ENCODE peak calls at places on chromosomes 5 and 9, in four cellular contexts. One of them, this sample, is unnamed.

GRCh38 chr5:76426391-76426802 is 23.3 kb downstream of the IQGAP2 start:
- DNase-seq in dorsolateral prefrontal cortex: no peak
- DNase-seq in CD8-positive, alpha-beta memory T cell: no peak
- DNase-seq in endodermal cell: peak; percentile 61
- DNase-seq in this sample: no peak

GRCh38 chr5:62354028-62354874 is 48.2 kb downstream of the KIF2A start:
- DNase-seq in dorsolateral prefrontal cortex: no peak
- DNase-seq in CD8-positive, alpha-beta memory T cell: no peak
- DNase-seq in endodermal cell: no peak
- DNase-seq in this sample: no peak

GRCh38 chr5:168075387-168075786 is 216.1 kb upstream of the WWC1 start:
- DNase-seq in dorsolateral prefrontal cortex: no peak
- DNase-seq in CD8-positive, alpha-beta memory T cell: no peak
- DNase-seq in endodermal cell: no peak
- DNase-seq in this sample: no peak

GRCh38 chr9:35686222-35687203 is 3.2 kb downstream of the TPM2 start:
- DNase-seq in dorsolateral prefrontal cortex: no peak
- DNase-seq in CD8-positive, alpha-beta memory T cell: no peak
- DNase-seq in endodermal cell: no peak
- DNase-seq in this sample: no peak

GRCh38 chr9:129166962-129167557 is 11.0 kb downstream of the IER5L start:
- DNase-seq in dorsolateral prefrontal cortex: no peak
- DNase-seq in CD8-positive, alpha-beta memory T cell: no peak
- DNase-seq in endodermal cell: peak; percentile 86
- DNase-seq in this sample: no peak

GRCh38 chr5:40106847-40107246 is 572.9 kb upstream of the PTGER4 start:
- DNase-seq in dorsolateral prefrontal cortex: no peak
- DNase-seq in CD8-positive, alpha-beta memory T cell: no peak
- DNase-seq in endodermal cell: no peak
- DNase-seq in this sample: no peak

GRCh38 chr5:119037496-119038215 is 33.2 kb upstream of the DMXL1 start:
- DNase-seq in dorsolateral prefrontal cortex: no peak
- DNase-seq in CD8-positive, alpha-beta memory T cell: no peak
- DNase-seq in endodermal cell: no peak
- DNase-seq in this sample: no peak

GRCh38 chr9:81389569-81389993 is 299.8 kb downstream of the TLE1 start:
- DNase-seq in dorsolateral prefrontal cortex: no peak
- DNase-seq in CD8-positive, alpha-beta memory T cell: no peak
- DNase-seq in endodermal cell: no peak
- DNase-seq in this sample: no peak

GRCh38 chr5:76585783-76586217 is 37.4 kb downstream of the F2RL2 start:
- DNase-seq in dorsolateral prefrontal cortex: no peak
- DNase-seq in CD8-positive, alpha-beta memory T cell: no peak
- DNase-seq in endodermal cell: no peak
- DNase-seq in this sample: no peak

GRCh38 chr5:155024015-155024414 is 10.5 kb downstream of the KIF4B start:
- DNase-seq in dorsolateral prefrontal cortex: no peak
- DNase-seq in CD8-positive, alpha-beta memory T cell: no peak
- DNase-seq in endodermal cell: peak; percentile 69
- DNase-seq in this sample: no peak

GRCh38 chr5:78908173-78908901 is 76.8 kb downstream of the ARSB start:
- DNase-seq in dorsolateral prefrontal cortex: peak; percentile 57
- DNase-seq in CD8-positive, alpha-beta memory T cell: no peak
- DNase-seq in endodermal cell: peak; percentile 92
- DNase-seq in this sample: no peak

GRCh38 chr9:135805422-135806022 is 101.8 kb downstream of the CAMSAP1 start:
- DNase-seq in dorsolateral prefrontal cortex: no peak
- DNase-seq in CD8-positive, alpha-beta memory T cell: no peak
- DNase-seq in endodermal cell: no peak
- DNase-seq in this sample: no peak

GRCh38 chr5:154826-155225 is 36.5 kb upstream of the LRRC14B start:
- DNase-seq in dorsolateral prefrontal cortex: no peak
- DNase-seq in CD8-positive, alpha-beta memory T cell: no peak
- DNase-seq in endodermal cell: no peak
- DNase-seq in this sample: no peak

GRCh38 chr5:34731435-34732232 is 75.5 kb downstream of the RAI14 start:
- DNase-seq in dorsolateral prefrontal cortex: no peak
- DNase-seq in CD8-positive, alpha-beta memory T cell: no peak
- DNase-seq in endodermal cell: peak; percentile 58
- DNase-seq in this sample: no peak

GRCh38 chr5:175566697-175567096 is 88.3 kb downstream of the SFXN1 start:
- DNase-seq in dorsolateral prefrontal cortex: no peak
- DNase-seq in CD8-positive, alpha-beta memory T cell: no peak
- DNase-seq in endodermal cell: no peak
- DNase-seq in this sample: no peak

GRCh38 chr5:127492854-127493738 is 24.3 kb upstream of the PRRC1 start:
- DNase-seq in dorsolateral prefrontal cortex: no peak
- DNase-seq in CD8-positive, alpha-beta memory T cell: no peak
- DNase-seq in endodermal cell: no peak
- DNase-seq in this sample: no peak

GRCh38 chr5:4630031-4630430 is 510.1 kb upstream of the ADAMTS16 start:
- DNase-seq in dorsolateral prefrontal cortex: no peak
- DNase-seq in CD8-positive, alpha-beta memory T cell: no peak
- DNase-seq in endodermal cell: no peak
- DNase-seq in this sample: no peak

GRCh38 chr5:179393078-179393477 is 47.8 kb upstream of the ADAMTS2 start:
- DNase-seq in dorsolateral prefrontal cortex: no peak
- DNase-seq in CD8-positive, alpha-beta memory T cell: no peak
- DNase-seq in endodermal cell: no peak
- DNase-seq in this sample: no peak

GRCh38 chr9:19074836-19075235 is 25.6 kb downstream of the RRAGA start:
- DNase-seq in dorsolateral prefrontal cortex: no peak
- DNase-seq in CD8-positive, alpha-beta memory T cell: no peak
- DNase-seq in endodermal cell: no peak
- DNase-seq in this sample: no peak

GRCh38 chr5:14971864-14972263 is 100.3 kb upstream of the ANKH start:
- DNase-seq in dorsolateral prefrontal cortex: no peak
- DNase-seq in CD8-positive, alpha-beta memory T cell: no peak
- DNase-seq in endodermal cell: no peak
- DNase-seq in this sample: no peak

GRCh38 chr9:14692918-14693861 is at the start of gene ZDHHC21:
- DNase-seq in dorsolateral prefrontal cortex: peak; percentile 89
- DNase-seq in CD8-positive, alpha-beta memory T cell: peak; percentile 37
- DNase-seq in endodermal cell: peak; percentile 87
- DNase-seq in this sample: peak; percentile 4

GRCh38 chr9:120698766-120699165 is 15.5 kb downstream of the MEGF9 start:
- DNase-seq in dorsolateral prefrontal cortex: no peak
- DNase-seq in CD8-positive, alpha-beta memory T cell: no peak
- DNase-seq in endodermal cell: no peak
- DNase-seq in this sample: no peak

GRCh38 chr9:30575218-30575617 is 1809.2 kb upstream of the ACO1 start:
- DNase-seq in dorsolateral prefrontal cortex: no peak
- DNase-seq in CD8-positive, alpha-beta memory T cell: no peak
- DNase-seq in endodermal cell: no peak
- DNase-seq in this sample: no peak

GRCh38 chr5:146399446-146399845 is 47.7 kb upstream of the TCERG1 start:
- DNase-seq in dorsolateral prefrontal cortex: no peak
- DNase-seq in CD8-positive, alpha-beta memory T cell: no peak
- DNase-seq in endodermal cell: no peak
- DNase-seq in this sample: no peak

GRCh38 chr5:146395233-146395632 is 51.9 kb upstream of the TCERG1 start:
- DNase-seq in dorsolateral prefrontal cortex: no peak
- DNase-seq in CD8-positive, alpha-beta memory T cell: no peak
- DNase-seq in endodermal cell: no peak
- DNase-seq in this sample: no peak

GRCh38 chr5:146402949-146403348 is 44.2 kb upstream of the TCERG1 start:
- DNase-seq in dorsolateral prefrontal cortex: no peak
- DNase-seq in CD8-positive, alpha-beta memory T cell: no peak
- DNase-seq in endodermal cell: peak; percentile 61
- DNase-seq in this sample: no peak

GRCh38 chr5:146400206-146400605 is 46.9 kb upstream of the TCERG1 start:
- DNase-seq in dorsolateral prefrontal cortex: no peak
- DNase-seq in CD8-positive, alpha-beta memory T cell: no peak
- DNase-seq in endodermal cell: no peak
- DNase-seq in this sample: no peak

GRCh38 chr5:146401021-146401420 is 46.1 kb upstream of the TCERG1 start:
- DNase-seq in dorsolateral prefrontal cortex: no peak
- DNase-seq in CD8-positive, alpha-beta memory T cell: no peak
- DNase-seq in endodermal cell: no peak
- DNase-seq in this sample: no peak
- H3K27ac ChIP-seq in dorsolateral prefrontal cortex: no peak overlapping the region
- H3K27ac ChIP-seq in CD8-positive, alpha-beta memory T cell: no peak overlapping the region
- H3K27ac ChIP-seq in endodermal cell: no peak overlapping the region
- H3K27ac ChIP-seq in this sample: no peak overlapping the region

DNA sequence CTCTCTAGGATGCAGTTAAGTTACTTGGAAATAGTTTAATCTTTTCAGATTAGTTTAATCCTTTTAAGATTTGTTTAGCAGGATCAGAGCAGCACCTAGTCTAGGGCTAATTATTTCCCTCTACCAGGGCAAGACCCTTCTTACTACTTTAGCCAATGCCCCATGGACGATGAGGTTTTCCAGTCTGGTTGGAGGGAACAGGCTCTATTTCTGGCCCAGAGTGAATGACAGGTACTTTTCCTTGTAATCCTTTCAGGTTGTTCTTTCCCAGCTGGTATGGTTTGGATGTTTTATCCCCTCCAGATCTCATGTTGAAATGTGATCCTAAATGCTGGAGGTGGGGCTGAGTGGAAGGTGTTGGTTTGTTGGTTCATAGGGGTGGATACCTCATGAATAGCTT is 27.2 kb downstream of the PTTG1 start:
- DNase-seq in dorsolateral prefrontal cortex: no peak
- DNase-seq in CD8-positive, alpha-beta memory T cell: no peak
- DNase-seq in endodermal cell: no peak
- DNase-seq in this sample: no peak
- H3K27ac ChIP-seq in dorsolateral prefrontal cortex: no peak overlapping the region
- H3K27ac ChIP-seq in CD8-positive, alpha-beta memory T cell: no peak overlapping the region
- H3K27ac ChIP-seq in endodermal cell: no peak overlapping the region
- H3K27ac ChIP-seq in this sample: no peak overlapping the region

DNA sequence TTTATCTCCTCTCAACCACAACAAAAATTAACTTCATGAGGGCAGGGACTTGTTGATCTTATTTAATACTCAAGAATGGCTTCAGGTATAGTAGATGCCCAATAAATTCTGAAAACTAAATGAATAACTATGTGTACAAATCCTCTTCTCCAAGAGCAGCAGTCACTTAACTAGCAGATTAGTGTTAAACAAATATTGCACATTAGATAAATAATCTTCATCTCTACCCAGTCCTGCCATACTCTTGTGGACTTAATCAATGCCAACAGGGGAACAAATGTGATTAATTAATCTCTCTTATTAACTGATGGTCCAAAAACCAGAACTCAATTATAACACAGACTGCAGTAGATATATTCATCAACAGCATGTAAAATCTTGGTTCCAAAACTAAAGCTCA is 15.0 kb upstream of the ITGA1 start:
- DNase-seq in dorsolateral prefrontal cortex: no peak
- DNase-seq in CD8-positive, alpha-beta memory T cell: no peak
- DNase-seq in endodermal cell: no peak
- DNase-seq in this sample: no peak
- H3K27ac ChIP-seq in dorsolateral prefrontal cortex: no peak overlapping the region
- H3K27ac ChIP-seq in CD8-positive, alpha-beta memory T cell: no peak overlapping the region
- H3K27ac ChIP-seq in endodermal cell: no peak overlapping the region
- H3K27ac ChIP-seq in this sample: no peak overlapping the region

GRCh38 chr5:176592573-176592972 is 17.4 kb downstream of the GPRIN1 start:
- DNase-seq in dorsolateral prefrontal cortex: no peak
- DNase-seq in CD8-positive, alpha-beta memory T cell: no peak
- DNase-seq in endodermal cell: no peak
- DNase-seq in this sample: no peak

GRCh38 chr5:176595386-176595943 is 14.5 kb downstream of the GPRIN1 start:
- DNase-seq in dorsolateral prefrontal cortex: no peak
- DNase-seq in CD8-positive, alpha-beta memory T cell: no peak
- DNase-seq in endodermal cell: no peak
- DNase-seq in this sample: no peak

GRCh38 chr5:176594554-176594953 is 15.4 kb downstream of the GPRIN1 start:
- DNase-seq in dorsolateral prefrontal cortex: no peak
- DNase-seq in CD8-positive, alpha-beta memory T cell: no peak
- DNase-seq in endodermal cell: no peak
- DNase-seq in this sample: no peak

GRCh38 chr5:176596069-176596656 is 13.8 kb downstream of the GPRIN1 start:
- DNase-seq in dorsolateral prefrontal cortex: no peak
- DNase-seq in CD8-positive, alpha-beta memory T cell: no peak
- DNase-seq in endodermal cell: no peak
- DNase-seq in this sample: no peak

GRCh38 chr5:176593273-176593869 is 16.6 kb downstream of the GPRIN1 start:
- DNase-seq in dorsolateral prefrontal cortex: no peak
- DNase-seq in CD8-positive, alpha-beta memory T cell: no peak
- DNase-seq in endodermal cell: no peak
- DNase-seq in this sample: no peak
- H3K27ac ChIP-seq in dorsolateral prefrontal cortex: no peak overlapping the region
- H3K27ac ChIP-seq in CD8-positive, alpha-beta memory T cell: no peak overlapping the region
- H3K27ac ChIP-seq in endodermal cell: no peak overlapping the region
- H3K27ac ChIP-seq in this sample: no peak overlapping the region

GRCh38 chr5:9483779-9484178 is 62.1 kb downstream of the SEMA5A start:
- DNase-seq in dorsolateral prefrontal cortex: no peak
- DNase-seq in CD8-positive, alpha-beta memory T cell: no peak
- DNase-seq in endodermal cell: no peak
- DNase-seq in this sample: no peak
- H3K27ac ChIP-seq in dorsolateral prefrontal cortex: no peak overlapping the region
- H3K27ac ChIP-seq in CD8-positive, alpha-beta memory T cell: no peak overlapping the region
- H3K27ac ChIP-seq in endodermal cell: no peak overlapping the region
- H3K27ac ChIP-seq in this sample: no peak overlapping the region

GRCh38 chr9:33435821-33436277 is 11.5 kb downstream of the AQP3 start:
- DNase-seq in dorsolateral prefrontal cortex: no peak
- DNase-seq in CD8-positive, alpha-beta memory T cell: no peak
- DNase-seq in endodermal cell: no peak
- DNase-seq in this sample: no peak
- H3K27ac ChIP-seq in dorsolateral prefrontal cortex: no peak overlapping the region
- H3K27ac ChIP-seq in CD8-positive, alpha-beta memory T cell: no peak overlapping the region
- H3K27ac ChIP-seq in endodermal cell: no peak overlapping the region
- H3K27ac ChIP-seq in this sample: no peak overlapping the region

GRCh38 chr5:54704825-54705224 is 187.3 kb downstream of the SNX18 start:
- DNase-seq in dorsolateral prefrontal cortex: no peak
- DNase-seq in CD8-positive, alpha-beta memory T cell: no peak
- DNase-seq in endodermal cell: no peak
- DNase-seq in this sample: no peak

GRCh38 chr5:54702470-54702869 is 184.9 kb downstream of the SNX18 start:
- DNase-seq in dorsolateral prefrontal cortex: no peak
- DNase-seq in CD8-positive, alpha-beta memory T cell: no peak
- DNase-seq in endodermal cell: no peak
- DNase-seq in this sample: no peak

GRCh38 chr5:54703091-54703490 is 185.5 kb downstream of the SNX18 start:
- DNase-seq in dorsolateral prefrontal cortex: no peak
- DNase-seq in CD8-positive, alpha-beta memory T cell: no peak
- DNase-seq in endodermal cell: no peak
- DNase-seq in this sample: no peak

GRCh38 chr5:54704341-54704740 is 186.8 kb downstream of the SNX18 start:
- DNase-seq in dorsolateral prefrontal cortex: no peak
- DNase-seq in CD8-positive, alpha-beta memory T cell: no peak
- DNase-seq in endodermal cell: no peak
- DNase-seq in this sample: no peak

DNA sequence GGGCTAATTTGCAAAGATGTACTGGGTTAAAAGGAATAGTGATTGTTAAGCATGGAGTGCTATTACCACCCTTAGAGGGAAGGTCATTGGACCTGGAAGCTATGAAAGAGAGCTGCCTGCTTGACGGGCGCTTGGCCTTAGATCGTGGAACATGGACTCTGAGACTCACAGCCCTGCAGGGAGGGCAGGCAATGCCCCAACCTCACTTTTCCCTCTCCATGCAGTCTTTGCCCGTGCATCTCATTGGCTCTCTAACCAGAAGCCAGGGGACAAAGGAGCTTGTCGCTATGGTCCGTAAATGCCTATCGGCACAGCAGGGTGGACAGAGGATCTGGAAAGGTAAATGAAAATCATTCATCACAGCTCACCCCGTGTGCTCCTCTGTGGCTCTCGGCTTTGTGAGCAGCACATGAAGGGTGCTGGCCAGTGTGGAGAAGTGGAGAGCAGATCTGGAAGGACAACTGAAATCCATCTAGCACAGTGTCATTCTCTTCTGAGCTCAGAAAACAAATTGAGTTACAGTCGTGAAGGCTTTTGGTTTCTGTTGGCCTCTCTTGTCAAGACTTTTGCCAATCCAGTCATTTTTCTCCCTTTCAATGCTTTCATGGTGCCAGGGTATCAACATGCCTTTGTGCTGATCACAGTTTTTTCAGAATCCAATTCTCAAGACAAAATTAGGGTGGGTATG is 186.2 kb downstream of the SNX18 start:
- DNase-seq in dorsolateral prefrontal cortex: no peak
- DNase-seq in CD8-positive, alpha-beta memory T cell: no peak
- DNase-seq in endodermal cell: no peak
- DNase-seq in this sample: no peak
- H3K27ac ChIP-seq in dorsolateral prefrontal cortex: no peak overlapping the region
- H3K27ac ChIP-seq in CD8-positive, alpha-beta memory T cell: no peak overlapping the region
- H3K27ac ChIP-seq in endodermal cell: peak overlapping the region; percentile 46
- H3K27ac ChIP-seq in this sample: no peak overlapping the region